ENCODE peak calls at places on chromosomes 6 and 20, in seven cellular contexts. One of them, this sample, is unnamed.
A peak's percentile ranks its signal among the peaks of the same experiment; 100 is the strongest.

GRCh38 chr20:22583773-22584629 is at the start of gene FOXA2:
- DNase-seq in stromal cell of bone marrow: no peak
- DNase-seq in T-cell: no peak
- DNase-seq in germinal center: no peak
- DNase-seq in adrenal gland: no peak
- DNase-seq in suprapubic skin: no peak
- DNase-seq in GM19239: no peak
- DNase-seq in this sample: no peak

GRCh38 chr6:155313602-155314091 is 637 bp downstream of the TFB1M start:
- DNase-seq in stromal cell of bone marrow: no peak
- DNase-seq in adrenal gland: no peak
- DNase-seq in T-cell: no peak
- DNase-seq in GM19239: no peak
- DNase-seq in germinal center: peak; percentile 26
- DNase-seq in suprapubic skin: no peak
- DNase-seq in this sample: no peak

GRCh38 chr6:32609731-32610640 is 20.3 kb upstream of the HLA-DRB1 start:
- DNase-seq in suprapubic skin: no peak
- DNase-seq in T-cell: peak; percentile 72
- DNase-seq in stromal cell of bone marrow: peak; percentile 91
- DNase-seq in adrenal gland: peak; percentile 34
- DNase-seq in germinal center: peak; percentile 78
- DNase-seq in GM19239: no peak
- DNase-seq in this sample: peak; percentile 82

GRCh38 chr6:169725270-169726048 is 1.2 kb upstream of the PHF10 start:
- DNase-seq in GM19239: no peak
- DNase-seq in adrenal gland: peak; percentile 90
- DNase-seq in suprapubic skin: peak; percentile 85
- DNase-seq in T-cell: peak; percentile 11
- DNase-seq in germinal center: peak; percentile 6
- DNase-seq in stromal cell of bone marrow: no peak
- DNase-seq in this sample: no peak

GRCh38 chr20:62726716-62727583 is 18.3 kb downstream of the NTSR1 start:
- DNase-seq in suprapubic skin: no peak
- DNase-seq in adrenal gland: no peak
- DNase-seq in germinal center: no peak
- DNase-seq in T-cell: no peak
- DNase-seq in GM19239: no peak
- DNase-seq in stromal cell of bone marrow: no peak
- DNase-seq in this sample: no peak

GRCh38 chr6:158057213-158057987 is 75.7 kb downstream of the SYNJ2 start:
- DNase-seq in T-cell: peak; percentile 16
- DNase-seq in stromal cell of bone marrow: peak; percentile 97
- DNase-seq in GM19239: no peak
- DNase-seq in suprapubic skin: no peak
- DNase-seq in adrenal gland: peak; percentile 54
- DNase-seq in germinal center: no peak
- DNase-seq in this sample: peak; percentile 84

GRCh38 chr6:6843057-6843627 is 254.6 kb downstream of the LY86 start:
- DNase-seq in suprapubic skin: peak; percentile 37
- DNase-seq in germinal center: no peak
- DNase-seq in T-cell: no peak
- DNase-seq in GM19239: no peak
- DNase-seq in stromal cell of bone marrow: peak; percentile 6
- DNase-seq in adrenal gland: no peak
- DNase-seq in this sample: no peak

GRCh38 chr6:108446629-108447150 is 114.0 kb upstream of the FOXO3 start:
- DNase-seq in stromal cell of bone marrow: no peak
- DNase-seq in T-cell: no peak
- DNase-seq in suprapubic skin: no peak
- DNase-seq in GM19239: no peak
- DNase-seq in adrenal gland: no peak
- DNase-seq in germinal center: no peak
- DNase-seq in this sample: no peak

GRCh38 chr20:51715028-51715872 is 52.9 kb downstream of the ATP9A start:
- DNase-seq in T-cell: no peak
- DNase-seq in germinal center: no peak
- DNase-seq in adrenal gland: no peak
- DNase-seq in stromal cell of bone marrow: no peak
- DNase-seq in GM19239: no peak
- DNase-seq in suprapubic skin: no peak
- DNase-seq in this sample: no peak

GRCh38 chr20:43536041-43536816 is 22.6 kb upstream of the SGK2 start:
- DNase-seq in germinal center: no peak
- DNase-seq in stromal cell of bone marrow: no peak
- DNase-seq in adrenal gland: no peak
- DNase-seq in suprapubic skin: peak; percentile 73
- DNase-seq in GM19239: no peak
- DNase-seq in T-cell: no peak
- DNase-seq in this sample: no peak

GRCh38 chr6:107419747-107420146 is 39.6 kb downstream of the PDSS2 start:
- DNase-seq in stromal cell of bone marrow: no peak
- DNase-seq in T-cell: no peak
- DNase-seq in suprapubic skin: no peak
- DNase-seq in GM19239: no peak
- DNase-seq in adrenal gland: no peak
- DNase-seq in germinal center: no peak
- DNase-seq in this sample: no peak

GRCh38 chr20:12902992-12903391 is 105.8 kb upstream of the SPTLC3 start:
- DNase-seq in T-cell: no peak
- DNase-seq in GM19239: no peak
- DNase-seq in suprapubic skin: no peak
- DNase-seq in germinal center: no peak
- DNase-seq in stromal cell of bone marrow: no peak
- DNase-seq in adrenal gland: no peak
- DNase-seq in this sample: no peak

GRCh38 chr20:45306431-45306982 is at the start of gene RBPJL:
- DNase-seq in T-cell: peak; percentile 38
- DNase-seq in GM19239: peak; percentile 61
- DNase-seq in germinal center: peak; percentile 49
- DNase-seq in stromal cell of bone marrow: no peak
- DNase-seq in adrenal gland: no peak
- DNase-seq in suprapubic skin: no peak
- DNase-seq in this sample: no peak

GRCh38 chr20:57398231-57398821 is 7.1 kb downstream of the RBM38 start:
- DNase-seq in suprapubic skin: no peak
- DNase-seq in stromal cell of bone marrow: no peak
- DNase-seq in germinal center: peak; percentile 92
- DNase-seq in GM19239: peak; percentile 79
- DNase-seq in T-cell: peak; percentile 98
- DNase-seq in adrenal gland: no peak
- DNase-seq in this sample: no peak

GRCh38 chr20:56720620-56721213 is 91.6 kb downstream of the TFAP2C start:
- DNase-seq in suprapubic skin: no peak
- DNase-seq in stromal cell of bone marrow: no peak
- DNase-seq in adrenal gland: no peak
- DNase-seq in T-cell: no peak
- DNase-seq in germinal center: no peak
- DNase-seq in GM19239: no peak
- DNase-seq in this sample: no peak

GRCh38 chr20:1423625-1424106 is 30.8 kb upstream of the FKBP1A start:
- DNase-seq in GM19239: no peak
- DNase-seq in stromal cell of bone marrow: no peak
- DNase-seq in T-cell: peak; percentile 21
- DNase-seq in germinal center: no peak
- DNase-seq in suprapubic skin: no peak
- DNase-seq in adrenal gland: peak; percentile 47
- DNase-seq in this sample: no peak

GRCh38 chr6:55405474-55406220 is 78.4 kb downstream of the GFRAL start:
- DNase-seq in adrenal gland: no peak
- DNase-seq in GM19239: no peak
- DNase-seq in stromal cell of bone marrow: no peak
- DNase-seq in T-cell: no peak
- DNase-seq in suprapubic skin: no peak
- DNase-seq in germinal center: no peak
- DNase-seq in this sample: no peak

GRCh38 chr6:112218563-112218962 is 35.8 kb downstream of the LAMA4 start:
- DNase-seq in GM19239: no peak
- DNase-seq in germinal center: no peak
- DNase-seq in adrenal gland: no peak
- DNase-seq in T-cell: no peak
- DNase-seq in stromal cell of bone marrow: no peak
- DNase-seq in suprapubic skin: no peak
- DNase-seq in this sample: no peak

GRCh38 chr6:122620902-122621301 is 10.7 kb downstream of the PKIB start:
- DNase-seq in T-cell: no peak
- DNase-seq in adrenal gland: no peak
- DNase-seq in germinal center: no peak
- DNase-seq in suprapubic skin: no peak
- DNase-seq in GM19239: no peak
- DNase-seq in stromal cell of bone marrow: no peak
- DNase-seq in this sample: no peak

GRCh38 chr6:102298066-102298465 is 904.6 kb downstream of the GRIK2 start:
- DNase-seq in stromal cell of bone marrow: no peak
- DNase-seq in suprapubic skin: no peak
- DNase-seq in germinal center: no peak
- DNase-seq in GM19239: no peak
- DNase-seq in T-cell: no peak
- DNase-seq in adrenal gland: no peak
- DNase-seq in this sample: no peak

GRCh38 chr6:39873439-39873838 is 60.8 kb downstream of the MOCS1 start:
- DNase-seq in adrenal gland: no peak
- DNase-seq in suprapubic skin: no peak
- DNase-seq in T-cell: no peak
- DNase-seq in germinal center: no peak
- DNase-seq in stromal cell of bone marrow: no peak
- DNase-seq in GM19239: no peak
- DNase-seq in this sample: no peak

GRCh38 chr6:35214869-35215664 is 1.3 kb downstream of the SCUBE3 start:
- DNase-seq in germinal center: no peak
- DNase-seq in stromal cell of bone marrow: no peak
- DNase-seq in T-cell: no peak
- DNase-seq in GM19239: no peak
- DNase-seq in adrenal gland: no peak
- DNase-seq in suprapubic skin: no peak
- DNase-seq in this sample: no peak

GRCh38 chr6:121730616-121731015 is 295.2 kb downstream of the GJA1 start:
- DNase-seq in stromal cell of bone marrow: no peak
- DNase-seq in adrenal gland: no peak
- DNase-seq in suprapubic skin: no peak
- DNase-seq in GM19239: no peak
- DNase-seq in germinal center: no peak
- DNase-seq in T-cell: no peak
- DNase-seq in this sample: no peak

GRCh38 chr20:17504326-17504897 is 26.8 kb downstream of the BFSP1 start:
- DNase-seq in stromal cell of bone marrow: no peak
- DNase-seq in suprapubic skin: peak; percentile 72
- DNase-seq in T-cell: peak; percentile 15
- DNase-seq in germinal center: no peak
- DNase-seq in adrenal gland: no peak
- DNase-seq in GM19239: no peak
- DNase-seq in this sample: no peak

GRCh38 chr6:141550471-141550870 is 582.3 kb upstream of the GJE1 start:
- DNase-seq in stromal cell of bone marrow: no peak
- DNase-seq in T-cell: no peak
- DNase-seq in adrenal gland: no peak
- DNase-seq in germinal center: no peak
- DNase-seq in GM19239: no peak
- DNase-seq in suprapubic skin: no peak
- DNase-seq in this sample: no peak

GRCh38 chr6:109397020-109397419 is 14.8 kb upstream of the CD164 start:
- DNase-seq in adrenal gland: no peak
- DNase-seq in GM19239: no peak
- DNase-seq in T-cell: no peak
- DNase-seq in stromal cell of bone marrow: no peak
- DNase-seq in suprapubic skin: no peak
- DNase-seq in germinal center: no peak
- DNase-seq in this sample: no peak

GRCh38 chr20:33894798-33895197 is 83.7 kb downstream of the CHMP4B start:
- DNase-seq in T-cell: no peak
- DNase-seq in adrenal gland: no peak
- DNase-seq in GM19239: no peak
- DNase-seq in suprapubic skin: no peak
- DNase-seq in stromal cell of bone marrow: no peak
- DNase-seq in germinal center: no peak
- DNase-seq in this sample: no peak

GRCh38 chr6:63392092-63392724 is 72.4 kb upstream of the LGSN start:
- DNase-seq in adrenal gland: no peak
- DNase-seq in GM19239: no peak
- DNase-seq in stromal cell of bone marrow: no peak
- DNase-seq in germinal center: no peak
- DNase-seq in T-cell: no peak
- DNase-seq in suprapubic skin: no peak
- DNase-seq in this sample: no peak

GRCh38 chr6:74891358-74891811 is 314.5 kb downstream of the COL12A1 start:
- DNase-seq in germinal center: no peak
- DNase-seq in GM19239: no peak
- DNase-seq in suprapubic skin: no peak
- DNase-seq in adrenal gland: peak; percentile 27
- DNase-seq in T-cell: no peak
- DNase-seq in stromal cell of bone marrow: peak; percentile 68
- DNase-seq in this sample: no peak

GRCh38 chr6:46473866-46474265 is 17.4 kb downstream of the RCAN2 start:
- DNase-seq in adrenal gland: no peak
- DNase-seq in germinal center: no peak
- DNase-seq in GM19239: no peak
- DNase-seq in T-cell: no peak
- DNase-seq in suprapubic skin: no peak
- DNase-seq in stromal cell of bone marrow: no peak
- DNase-seq in this sample: no peak

GRCh38 chr20:60962367-60963045 is 289.6 kb upstream of the CDH4 start:
- DNase-seq in suprapubic skin: no peak
- DNase-seq in adrenal gland: no peak
- DNase-seq in T-cell: no peak
- DNase-seq in stromal cell of bone marrow: no peak
- DNase-seq in germinal center: no peak
- DNase-seq in GM19239: no peak
- DNase-seq in this sample: no peak

GRCh38 chr6:132060591-132060990 is 109.4 kb upstream of the CCN2 start:
- DNase-seq in T-cell: no peak
- DNase-seq in stromal cell of bone marrow: no peak
- DNase-seq in adrenal gland: no peak
- DNase-seq in GM19239: no peak
- DNase-seq in suprapubic skin: no peak
- DNase-seq in germinal center: no peak
- DNase-seq in this sample: peak; percentile 60

GRCh38 chr6:142927904-142928303 is 17.1 kb downstream of the HIVEP2 start:
- DNase-seq in germinal center: no peak
- DNase-seq in adrenal gland: no peak
- DNase-seq in T-cell: peak; percentile 39
- DNase-seq in stromal cell of bone marrow: no peak
- DNase-seq in GM19239: no peak
- DNase-seq in suprapubic skin: no peak
- DNase-seq in this sample: no peak

GRCh38 chr20:54550776-54551396 is 75.5 kb downstream of the DOK5 start:
- DNase-seq in stromal cell of bone marrow: no peak
- DNase-seq in germinal center: no peak
- DNase-seq in T-cell: no peak
- DNase-seq in suprapubic skin: no peak
- DNase-seq in GM19239: no peak
- DNase-seq in adrenal gland: no peak
- DNase-seq in this sample: no peak

GRCh38 chr6:72699142-72699541 is 77.3 kb downstream of the KCNQ5 start:
- DNase-seq in GM19239: no peak
- DNase-seq in T-cell: no peak
- DNase-seq in adrenal gland: no peak
- DNase-seq in suprapubic skin: no peak
- DNase-seq in stromal cell of bone marrow: no peak
- DNase-seq in germinal center: no peak
- DNase-seq in this sample: no peak

GRCh38 chr6:162058281-162058875 is 669.2 kb downstream of the PRKN start:
- DNase-seq in GM19239: no peak
- DNase-seq in stromal cell of bone marrow: no peak
- DNase-seq in adrenal gland: no peak
- DNase-seq in suprapubic skin: no peak
- DNase-seq in germinal center: no peak
- DNase-seq in T-cell: no peak
- DNase-seq in this sample: no peak

This sample was measured in Panc1.